ENCODE peak calls at places on chromosome 3, in nine cellular contexts. One of them, this sample, is unnamed.

GRCh38 chr3:16978234-16978920 is 93.6 kb downstream of the PLCL2 start:
- DNase-seq in lower leg skin: no peak
- DNase-seq in tibial artery: no peak
- DNase-seq in BJ: no peak
- DNase-seq in heart right ventricle: no peak
- DNase-seq in H9: no peak
- DNase-seq in AG09319: no peak
- DNase-seq in epithelial cell of proximal tubule: no peak
- DNase-seq in Calu3: no peak
- DNase-seq in this sample: no peak

GRCh38 chr3:108159865-108160264 is 62.4 kb downstream of the IFT57 start:
- DNase-seq in lower leg skin: no peak
- DNase-seq in tibial artery: no peak
- DNase-seq in BJ: no peak
- DNase-seq in heart right ventricle: no peak
- DNase-seq in H9: no peak
- DNase-seq in AG09319: no peak
- DNase-seq in epithelial cell of proximal tubule: peak; percentile 10
- DNase-seq in Calu3: no peak
- DNase-seq in this sample: no peak

GRCh38 chr3:192685801-192686200 is 41.5 kb downstream of the FGF12 start:
- DNase-seq in lower leg skin: no peak
- DNase-seq in tibial artery: no peak
- DNase-seq in BJ: no peak
- DNase-seq in heart right ventricle: no peak
- DNase-seq in H9: no peak
- DNase-seq in AG09319: no peak
- DNase-seq in epithelial cell of proximal tubule: no peak
- DNase-seq in Calu3: no peak
- DNase-seq in this sample: no peak

GRCh38 chr3:151761581-151761980 is 27.9 kb downstream of the AADACL2 start:
- DNase-seq in lower leg skin: no peak
- DNase-seq in tibial artery: no peak
- DNase-seq in BJ: no peak
- DNase-seq in heart right ventricle: no peak
- DNase-seq in H9: no peak
- DNase-seq in AG09319: no peak
- DNase-seq in epithelial cell of proximal tubule: no peak
- DNase-seq in Calu3: no peak
- DNase-seq in this sample: no peak

GRCh38 chr3:119357190-119357589 is 63.0 kb downstream of the ARHGAP31 start:
- DNase-seq in lower leg skin: no peak
- DNase-seq in tibial artery: no peak
- DNase-seq in BJ: no peak
- DNase-seq in heart right ventricle: no peak
- DNase-seq in H9: no peak
- DNase-seq in AG09319: no peak
- DNase-seq in epithelial cell of proximal tubule: no peak
- DNase-seq in Calu3: peak; percentile 10
- DNase-seq in this sample: no peak

GRCh38 chr3:149902498-149903139 is 68.1 kb downstream of the PFN2 start:
- DNase-seq in lower leg skin: no peak
- DNase-seq in tibial artery: no peak
- DNase-seq in BJ: no peak
- DNase-seq in heart right ventricle: no peak
- DNase-seq in H9: no peak
- DNase-seq in AG09319: no peak
- DNase-seq in epithelial cell of proximal tubule: no peak
- DNase-seq in Calu3: no peak
- DNase-seq in this sample: no peak

GRCh38 chr3:171183042-171183441 is 156.5 kb upstream of the SLC2A2 start:
- DNase-seq in lower leg skin: no peak
- DNase-seq in tibial artery: no peak
- DNase-seq in BJ: no peak
- DNase-seq in heart right ventricle: no peak
- DNase-seq in H9: no peak
- DNase-seq in AG09319: no peak
- DNase-seq in epithelial cell of proximal tubule: no peak
- DNase-seq in Calu3: peak; percentile 44
- DNase-seq in this sample: no peak

GRCh38 chr3:135348698-135349097 is 553.6 kb downstream of the EPHB1 start:
- DNase-seq in lower leg skin: no peak
- DNase-seq in tibial artery: no peak
- DNase-seq in BJ: no peak
- DNase-seq in heart right ventricle: no peak
- DNase-seq in H9: no peak
- DNase-seq in AG09319: no peak
- DNase-seq in epithelial cell of proximal tubule: no peak
- DNase-seq in Calu3: no peak
- DNase-seq in this sample: no peak

GRCh38 chr3:134054231-134054630 is 24.5 kb upstream of the SLCO2A1 start:
- DNase-seq in lower leg skin: peak; percentile 73
- DNase-seq in tibial artery: peak; percentile 51
- DNase-seq in BJ: no peak
- DNase-seq in heart right ventricle: no peak
- DNase-seq in H9: no peak
- DNase-seq in AG09319: no peak
- DNase-seq in epithelial cell of proximal tubule: no peak
- DNase-seq in Calu3: no peak
- DNase-seq in this sample: no peak

GRCh38 chr3:76753599-76753998 is 286.3 kb upstream of the ROBO2 start:
- DNase-seq in lower leg skin: no peak
- DNase-seq in tibial artery: no peak
- DNase-seq in BJ: no peak
- DNase-seq in heart right ventricle: no peak
- DNase-seq in H9: no peak
- DNase-seq in AG09319: no peak
- DNase-seq in epithelial cell of proximal tubule: no peak
- DNase-seq in Calu3: no peak
- DNase-seq in this sample: no peak

GRCh38 chr3:111901617-111902016 is 42.6 kb downstream of the PHLDB2 start:
- DNase-seq in lower leg skin: no peak
- DNase-seq in tibial artery: no peak
- DNase-seq in BJ: no peak
- DNase-seq in heart right ventricle: no peak
- DNase-seq in H9: no peak
- DNase-seq in AG09319: no peak
- DNase-seq in epithelial cell of proximal tubule: no peak
- DNase-seq in Calu3: no peak
- DNase-seq in this sample: no peak

GRCh38 chr3:197508924-197509775 is 46.6 kb downstream of the BDH1 start:
- DNase-seq in lower leg skin: no peak
- DNase-seq in tibial artery: no peak
- DNase-seq in BJ: no peak
- DNase-seq in heart right ventricle: no peak
- DNase-seq in H9: no peak
- DNase-seq in AG09319: no peak
- DNase-seq in epithelial cell of proximal tubule: no peak
- DNase-seq in Calu3: no peak
- DNase-seq in this sample: no peak

GRCh38 chr3:74066456-74066855 is 441.7 kb upstream of the PDZRN3 start:
- DNase-seq in lower leg skin: no peak
- DNase-seq in tibial artery: no peak
- DNase-seq in BJ: no peak
- DNase-seq in heart right ventricle: no peak
- DNase-seq in H9: peak; percentile 31
- DNase-seq in AG09319: no peak
- DNase-seq in epithelial cell of proximal tubule: no peak
- DNase-seq in Calu3: no peak
- DNase-seq in this sample: no peak

GRCh38 chr3:9552252-9552999 is 1.2 kb downstream of the LHFPL4 start:
- DNase-seq in lower leg skin: peak; percentile 77
- DNase-seq in tibial artery: no peak
- DNase-seq in BJ: no peak
- DNase-seq in heart right ventricle: peak; percentile 29
- DNase-seq in H9: peak; percentile 93
- DNase-seq in AG09319: no peak
- DNase-seq in epithelial cell of proximal tubule: peak; percentile 1
- DNase-seq in Calu3: no peak
- DNase-seq in this sample: peak; percentile 65

GRCh38 chr3:52294320-52295150 is 6.9 kb downstream of the GLYCTK start:
- DNase-seq in lower leg skin: no peak
- DNase-seq in tibial artery: no peak
- DNase-seq in BJ: no peak
- DNase-seq in heart right ventricle: no peak
- DNase-seq in H9: no peak
- DNase-seq in AG09319: no peak
- DNase-seq in epithelial cell of proximal tubule: no peak
- DNase-seq in Calu3: no peak
- DNase-seq in this sample: no peak

GRCh38 chr3:43087249-43087776 is 18.6 kb downstream of the POMGNT2 start:
- DNase-seq in lower leg skin: no peak
- DNase-seq in tibial artery: no peak
- DNase-seq in BJ: no peak
- DNase-seq in heart right ventricle: no peak
- DNase-seq in H9: no peak
- DNase-seq in AG09319: no peak
- DNase-seq in epithelial cell of proximal tubule: no peak
- DNase-seq in Calu3: no peak
- DNase-seq in this sample: no peak
- TF ChIP-seq CTCF in lower leg skin: no peak
- TF ChIP-seq CTCF in tibial artery: no peak
- TF ChIP-seq CTCF in BJ: no peak
- TF ChIP-seq CTCF in heart right ventricle: no peak
- TF ChIP-seq CTCF in H9: no peak
- TF ChIP-seq CTCF in AG09319: no peak
- TF ChIP-seq CTCF in epithelial cell of proximal tubule: peak; percentile 36
- TF ChIP-seq CTCF in Calu3: no peak
- TF ChIP-seq CTCF in this sample: no peak

DNA sequence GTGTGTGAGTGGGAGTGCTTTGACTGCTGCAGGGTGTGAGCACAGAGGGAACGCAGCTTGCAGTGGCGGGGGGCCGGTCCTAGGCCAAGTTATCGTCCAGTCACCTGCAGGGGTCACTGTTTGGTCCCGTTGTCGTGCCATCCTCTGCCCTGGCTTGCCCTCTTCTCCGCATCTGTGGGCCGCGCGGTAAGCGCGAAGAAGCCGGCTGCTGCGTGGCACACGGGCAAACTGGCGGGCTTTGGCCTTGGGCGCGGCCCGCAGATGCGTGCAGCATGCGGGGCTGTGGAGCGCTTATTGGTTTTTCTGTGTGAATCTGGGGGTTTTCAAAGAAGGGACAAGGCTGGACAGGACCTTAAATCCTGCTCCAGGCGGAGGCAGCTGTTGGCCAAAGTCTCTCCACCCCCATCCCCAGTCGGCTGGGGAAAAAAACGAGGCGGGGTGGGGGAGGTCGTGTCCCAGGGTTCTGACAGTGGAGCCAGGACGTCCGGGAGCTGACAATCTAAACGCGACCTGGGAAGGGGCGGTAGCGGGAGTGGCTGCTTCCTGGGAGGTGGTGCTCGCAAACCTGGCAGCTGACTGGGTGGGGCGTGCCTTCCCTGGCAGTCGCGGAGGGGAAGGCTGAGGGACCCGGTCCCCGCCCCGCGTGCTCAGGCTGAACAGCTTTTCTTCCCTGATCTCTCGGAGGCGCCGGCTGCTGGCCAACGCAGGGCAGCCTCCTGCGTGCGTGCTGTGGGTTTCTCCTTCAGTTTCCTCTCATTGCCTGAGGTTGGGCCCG is 39.7 kb upstream of the VEPH1 start:
- DNase-seq in lower leg skin: peak; percentile 96
- DNase-seq in tibial artery: peak; percentile 75
- DNase-seq in BJ: no peak
- DNase-seq in heart right ventricle: peak; percentile 77
- DNase-seq in H9: peak; percentile 82
- DNase-seq in AG09319: no peak
- DNase-seq in epithelial cell of proximal tubule: no peak
- DNase-seq in Calu3: peak; percentile 90
- DNase-seq in this sample: no peak
- TF ChIP-seq CTCF in lower leg skin: no peak
- TF ChIP-seq CTCF in tibial artery: peak; percentile 8
- TF ChIP-seq CTCF in BJ: peak; percentile 55
- TF ChIP-seq CTCF in heart right ventricle: no peak
- TF ChIP-seq CTCF in H9: peak; percentile 69
- TF ChIP-seq CTCF in AG09319: peak; percentile 37
- TF ChIP-seq CTCF in epithelial cell of proximal tubule: peak; percentile 33
- TF ChIP-seq CTCF in Calu3: peak; percentile 24
- TF ChIP-seq CTCF in this sample: no peak

GRCh38 chr3:18883553-18883952 is 264.8 kb upstream of the KCNH8 start:
- DNase-seq in lower leg skin: no peak
- DNase-seq in tibial artery: no peak
- DNase-seq in BJ: no peak
- DNase-seq in heart right ventricle: no peak
- DNase-seq in H9: no peak
- DNase-seq in AG09319: no peak
- DNase-seq in epithelial cell of proximal tubule: no peak
- DNase-seq in Calu3: no peak
- DNase-seq in this sample: no peak

GRCh38 chr3:18891641-18892040 is 256.7 kb upstream of the KCNH8 start:
- DNase-seq in lower leg skin: no peak
- DNase-seq in tibial artery: no peak
- DNase-seq in BJ: no peak
- DNase-seq in heart right ventricle: no peak
- DNase-seq in H9: no peak
- DNase-seq in AG09319: no peak
- DNase-seq in epithelial cell of proximal tubule: no peak
- DNase-seq in Calu3: no peak
- DNase-seq in this sample: peak; percentile 40

GRCh38 chr3:18885612-18886011 is 262.7 kb upstream of the KCNH8 start:
- DNase-seq in lower leg skin: peak; percentile 68
- DNase-seq in tibial artery: no peak
- DNase-seq in BJ: no peak
- DNase-seq in heart right ventricle: no peak
- DNase-seq in H9: no peak
- DNase-seq in AG09319: no peak
- DNase-seq in epithelial cell of proximal tubule: no peak
- DNase-seq in Calu3: no peak
- DNase-seq in this sample: no peak

GRCh38 chr3:18890459-18890858 is 257.9 kb upstream of the KCNH8 start:
- DNase-seq in lower leg skin: no peak
- DNase-seq in tibial artery: no peak
- DNase-seq in BJ: no peak
- DNase-seq in heart right ventricle: no peak
- DNase-seq in H9: no peak
- DNase-seq in AG09319: no peak
- DNase-seq in epithelial cell of proximal tubule: no peak
- DNase-seq in Calu3: no peak
- DNase-seq in this sample: no peak

GRCh38 chr3:18888370-18888769 is 259.9 kb upstream of the KCNH8 start:
- DNase-seq in lower leg skin: no peak
- DNase-seq in tibial artery: no peak
- DNase-seq in BJ: no peak
- DNase-seq in heart right ventricle: no peak
- DNase-seq in H9: no peak
- DNase-seq in AG09319: no peak
- DNase-seq in epithelial cell of proximal tubule: no peak
- DNase-seq in Calu3: no peak
- DNase-seq in this sample: no peak
- TF ChIP-seq CTCF in lower leg skin: no peak
- TF ChIP-seq CTCF in tibial artery: no peak
- TF ChIP-seq CTCF in BJ: no peak
- TF ChIP-seq CTCF in heart right ventricle: no peak
- TF ChIP-seq CTCF in H9: no peak
- TF ChIP-seq CTCF in AG09319: no peak
- TF ChIP-seq CTCF in epithelial cell of proximal tubule: no peak
- TF ChIP-seq CTCF in Calu3: no peak
- TF ChIP-seq CTCF in this sample: no peak

GRCh38 chr3:115977866-115978265 is 354.6 kb downstream of the GAP43 start:
- DNase-seq in lower leg skin: no peak
- DNase-seq in tibial artery: no peak
- DNase-seq in BJ: no peak
- DNase-seq in heart right ventricle: no peak
- DNase-seq in H9: no peak
- DNase-seq in AG09319: no peak
- DNase-seq in epithelial cell of proximal tubule: no peak
- DNase-seq in Calu3: no peak
- DNase-seq in this sample: no peak
- TF ChIP-seq CTCF in lower leg skin: no peak
- TF ChIP-seq CTCF in tibial artery: no peak
- TF ChIP-seq CTCF in BJ: no peak
- TF ChIP-seq CTCF in heart right ventricle: no peak
- TF ChIP-seq CTCF in H9: peak; percentile 44
- TF ChIP-seq CTCF in AG09319: no peak
- TF ChIP-seq CTCF in epithelial cell of proximal tubule: peak; percentile 22
- TF ChIP-seq CTCF in Calu3: no peak
- TF ChIP-seq CTCF in this sample: no peak

This sample was measured in activated CD8-positive, alpha-beta T cell treated with anti-CD3 and anti-CD28 coated beads for 36 hours.